ENCODE peak calls at places on chromosomes 2 and 18, in ten cellular contexts. N, C, Y, O, G, X, H, E, J and S are unnamed samples.

GRCh38 chr2:240412975-240413812 is 22.3 kb upstream of the GPC1 start:
- DNase-seq in Y (peak), O (no peak), N (no peak), X (no peak), J (peak), C (no peak), H (no peak), E (no peak), G (no peak), S (no peak)

GRCh38 chr2:191115801-191116200 is 35.0 kb downstream of the STAT4 start:
- DNase-seq in C (no peak), G (no peak), O (no peak), N (no peak), E (no peak), J (no peak), X (no peak), Y (no peak), H (no peak), S (no peak)

GRCh38 chr18:58605027-58606020 is 23.6 kb downstream of the ALPK2 start:
- DNase-seq in Y (peak), N (peak), E (no peak), X (no peak), C (no peak), O (no peak), G (peak), J (no peak), H (peak), S (no peak)

GRCh38 chr2:11042841-11043240 is 112.4 kb upstream of the SLC66A3 start:
- DNase-seq in X (no peak), G (no peak), C (no peak), Y (no peak), O (no peak), E (no peak), J (no peak), H (no peak), N (no peak), S (no peak)

GRCh38 chr18:48999569-48999968 is 48.8 kb upstream of the SMAD7 start:
- DNase-seq in H (no peak), E (no peak), C (no peak), X (no peak), O (no peak), J (no peak), G (no peak), Y (no peak), N (no peak), S (no peak)

GRCh38 chr2:43823751-43824150 is 14.9 kb downstream of the ABCG5 start:
- DNase-seq in H (no peak), O (no peak), X (no peak), C (no peak), N (no peak), J (no peak), Y (no peak), G (no peak), E (no peak), S (no peak)

GRCh38 chr2:150981826-150982225 is 279.8 kb downstream of the RBM43 start:
- DNase-seq in E (no peak), J (no peak), C (no peak), H (no peak), G (no peak), Y (peak), X (no peak), O (no peak), N (no peak), S (no peak)

GRCh38 chr2:218031771-218032257 is 29.0 kb upstream of the TNS1 start:
- DNase-seq in G (no peak), J (no peak), O (peak), C (no peak), X (no peak), Y (peak), N (no peak), E (no peak), H (no peak), S (no peak)

GRCh38 chr2:120287183-120288015 is 34.7 kb downstream of the RALB start:
- DNase-seq in C (no peak), X (no peak), E (no peak), J (no peak), N (no peak), G (no peak), Y (peak), O (peak), H (no peak), S (no peak)

GRCh38 chr2:239912938-239913631 is 112.1 kb downstream of the NDUFA10 start:
- DNase-seq in J (no peak), H (no peak), X (no peak), G (no peak), C (no peak), N (no peak), O (no peak), Y (peak), E (no peak), S (no peak)

GRCh38 chr18:70659026-70659726 is 370.3 kb downstream of the SOCS6 start:
- DNase-seq in G (peak), E (no peak), N (no peak), O (no peak), X (no peak), H (peak), J (no peak), C (no peak), Y (no peak), S (no peak)

GRCh38 chr18:57970356-57971095 is 73.5 kb upstream of the NEDD4L start:
- DNase-seq in J (no peak), E (no peak), Y (no peak), H (no peak), N (no peak), O (no peak), X (no peak), C (no peak), G (no peak), S (no peak)

GRCh38 chr2:28419003-28419704 is 26.5 kb downstream of the FOSL2 start:
- DNase-seq in N (no peak), H (no peak), C (no peak), X (no peak), E (no peak), G (no peak), J (no peak), O (no peak), Y (no peak), S (no peak)

GRCh38 chr2:212897296-212897695 is 254.1 kb downstream of the IKZF2 start:
- DNase-seq in G (no peak), E (no peak), J (no peak), O (peak), Y (no peak), X (no peak), H (no peak), N (no peak), C (no peak), S (no peak)

GRCh38 chr18:69399253-69399652 is 1.4 kb upstream of the DOK6 start:
- DNase-seq in J (no peak), E (no peak), X (no peak), G (no peak), C (no peak), N (no peak), H (no peak), Y (no peak), O (no peak), S (no peak)

GRCh38 chr2:133940134-133940533 is 313.7 kb upstream of the MGAT5 start:
- DNase-seq in C (no peak), O (no peak), Y (no peak), X (no peak), E (no peak), J (no peak), H (no peak), G (no peak), N (no peak), S (no peak)

GRCh38 chr2:113894156-113894743 is 4.4 kb downstream of the ACTR3 start:
- DNase-seq in E (peak), O (peak), H (no peak), G (no peak), N (no peak), C (no peak), Y (no peak), X (no peak), J (no peak), S (peak)

GRCh38 chr18:35030234-35030989 is 10.8 kb upstream of the MAPRE2 start:
- DNase-seq in N (no peak), C (no peak), J (no peak), X (no peak), Y (no peak), H (peak), G (no peak), O (no peak), E (no peak), S (no peak)

GRCh38 chr2:188725981-188726380 is 248.2 kb upstream of the COL3A1 start:
- DNase-seq in N (no peak), X (no peak), J (no peak), E (no peak), C (no peak), H (no peak), Y (no peak), O (peak), G (no peak), S (no peak)

GRCh38 chr2:217489145-217489960 is 513.4 kb downstream of the TNS1 start:
- DNase-seq in H (no peak), Y (no peak), J (no peak), N (no peak), O (no peak), E (no peak), G (no peak), X (no peak), C (no peak), S (no peak)

GRCh38 chr2:3205845-3206244 is 171.8 kb downstream of the EIPR1 start:
- DNase-seq in J (no peak), Y (no peak), X (no peak), N (no peak), G (no peak), E (no peak), H (no peak), C (no peak), O (no peak), S (no peak)

GRCh38 chr2:28334527-28334891 is 58.1 kb upstream of the FOSL2 start:
- DNase-seq in X (no peak), N (no peak), Y (no peak), C (no peak), G (no peak), O (no peak), J (peak), H (no peak), E (no peak), S (no peak)

GRCh38 chr2:133080822-133081221 is 410.8 kb upstream of the LYPD1 start:
- DNase-seq in G (no peak), J (no peak), Y (no peak), C (no peak), N (no peak), H (no peak), E (no peak), X (no peak), O (no peak), S (no peak)

GRCh38 chr2:154402138-154402714 is 296.3 kb upstream of the KCNJ3 start:
- DNase-seq in J (no peak), O (peak), C (no peak), E (no peak), Y (no peak), G (no peak), N (peak), X (no peak), H (peak), S (no peak)

GRCh38 chr2:43340945-43341356 is 114.5 kb upstream of the ZFP36L2 start:
- DNase-seq in C (no peak), O (peak), X (no peak), Y (peak), N (peak), E (no peak), J (no peak), G (no peak), H (no peak), S (peak)

GRCh38 chr18:9426753-9427152 is 48.6 kb upstream of the RALBP1 start:
- DNase-seq in H (no peak), E (no peak), J (no peak), X (no peak), Y (peak), N (no peak), O (no peak), C (no peak), G (no peak), S (no peak)

GRCh38 chr2:190636362-190636761 is 12.5 kb upstream of the NAB1 start:
- DNase-seq in C (no peak), H (no peak), Y (no peak), G (no peak), J (no peak), N (peak), X (no peak), E (no peak), O (peak), S (no peak)

GRCh38 chr18:63043516-63043915 is 276.1 kb downstream of the BCL2 start:
- DNase-seq in E (no peak), J (no peak), X (no peak), H (no peak), G (no peak), N (no peak), Y (no peak), C (no peak), O (peak), S (no peak)

GRCh38 chr2:98123286-98123685 is 36.3 kb downstream of the VWA3B start:
- DNase-seq in C (no peak), X (no peak), G (no peak), H (no peak), O (no peak), N (no peak), J (no peak), E (no peak), Y (no peak), S (no peak)

GRCh38 chr2:106546376-106546990 is 59.3 kb downstream of the CD8B2 start:
- DNase-seq in G (no peak), Y (peak), C (no peak), E (no peak), H (no peak), X (no peak), O (no peak), J (no peak), N (no peak), S (no peak)

GRCh38 chr18:55522011-55522410 is 66.0 kb downstream of the TCF4 start:
- DNase-seq in G (no peak), X (no peak), J (no peak), O (no peak), N (no peak), H (no peak), C (no peak), Y (peak), E (no peak), S (no peak)

GRCh38 chr2:187547353-187547979 is 6.8 kb downstream of the TFPI start:
- DNase-seq in X (no peak), J (no peak), C (no peak), O (peak), G (no peak), Y (peak), H (no peak), E (peak), N (no peak), S (peak)

GRCh38 chr2:159381574-159381973 is 95.1 kb upstream of the WDSUB1 start:
- DNase-seq in J (no peak), E (no peak), O (no peak), N (no peak), X (no peak), H (no peak), Y (no peak), G (no peak), C (no peak), S (no peak)

GRCh38 chr2:161425966-161426365 is 9.9 kb downstream of the TBR1 start:
- DNase-seq in E (no peak), N (no peak), H (no peak), Y (no peak), G (no peak), O (no peak), X (no peak), C (no peak), J (no peak), S (no peak)

GRCh38 chr2:160417745-160418397 is 75.7 kb downstream of the RBMS1 start:
- DNase-seq in H (peak), J (no peak), G (no peak), X (no peak), N (peak), O (peak), C (no peak), E (no peak), Y (no peak), S (peak)

GRCh38 chr18:25075793-25076192 is 276.2 kb downstream of the ZNF521 start:
- DNase-seq in H (no peak), O (peak), J (no peak), Y (no peak), C (no peak), N (no peak), G (no peak), E (no peak), X (no peak), S (no peak)

GRCh38 chr2:117980783-117981676 is 32.8 kb downstream of the CCDC93 start:
- DNase-seq in N (no peak), G (no peak), E (no peak), C (no peak), Y (no peak), X (no peak), O (peak), J (no peak), H (no peak), S (no peak)